ENCODE peak calls at places on chromosomes 3 and 15, in five cellular contexts. S is SK-N-SH, H is fibroblast of pulmonary artery, U is fibroblast of the aortic adventitia, M is brain microvascular endothelial cell. I is an unnamed sample.

GRCh38 chr3:193665370-193665989 is 72.5 kb downstream of the OPA1 start:
- DNase-seq in U (peak), H (peak), S (peak), M (no peak), I (peak)

GRCh38 chr3:46456118-46456517 is 8.6 kb downstream of the LTF start:
- DNase-seq in S (no peak), U (no peak), M (no peak), H (no peak), I (no peak)

GRCh38 chr15:49987198-49987785 is 131.7 kb downstream of the ATP8B4 start:
- DNase-seq in U (peak), S (no peak), M (no peak), H (peak), I (no peak)

GRCh38 chr3:4834403-4834866 is 144.8 kb upstream of the BHLHE40 start:
- DNase-seq in S (no peak), H (no peak), U (no peak), M (no peak), I (peak)

GRCh38 chr15:79475312-79475711 is 43.2 kb downstream of the MINAR1 start:
- DNase-seq in H (peak), M (no peak), U (peak), S (no peak), I (peak)

GRCh38 chr15:60115579-60116415 is 111.7 kb downstream of the FOXB1 start:
- DNase-seq in H (peak), M (no peak), U (peak), S (no peak), I (peak)

GRCh38 chr3:59709702-59710555 is 660.1 kb upstream of the CFAP20DC start:
- DNase-seq in H (no peak), S (no peak), U (no peak), M (no peak), I (no peak)

GRCh38 chr3:177602601-177603136 is 405.4 kb upstream of the TBL1XR1 start:
- DNase-seq in H (no peak), M (no peak), U (no peak), S (no peak), I (peak)

GRCh38 chr3:133478624-133479023 is 78.8 kb downstream of the BFSP2 start:
- DNase-seq in M (no peak), H (no peak), S (no peak), U (no peak), I (no peak)

GRCh38 chr15:72782993-72783562 is 480 bp downstream of the ADPGK start:
- DNase-seq in U (peak), H (peak), S (no peak), M (no peak), I (no peak)

GRCh38 chr3:122100591-122101491 is 45.7 kb downstream of the CD86 start:
- DNase-seq in M (no peak), S (no peak), H (peak), U (peak), I (no peak)

DNA sequence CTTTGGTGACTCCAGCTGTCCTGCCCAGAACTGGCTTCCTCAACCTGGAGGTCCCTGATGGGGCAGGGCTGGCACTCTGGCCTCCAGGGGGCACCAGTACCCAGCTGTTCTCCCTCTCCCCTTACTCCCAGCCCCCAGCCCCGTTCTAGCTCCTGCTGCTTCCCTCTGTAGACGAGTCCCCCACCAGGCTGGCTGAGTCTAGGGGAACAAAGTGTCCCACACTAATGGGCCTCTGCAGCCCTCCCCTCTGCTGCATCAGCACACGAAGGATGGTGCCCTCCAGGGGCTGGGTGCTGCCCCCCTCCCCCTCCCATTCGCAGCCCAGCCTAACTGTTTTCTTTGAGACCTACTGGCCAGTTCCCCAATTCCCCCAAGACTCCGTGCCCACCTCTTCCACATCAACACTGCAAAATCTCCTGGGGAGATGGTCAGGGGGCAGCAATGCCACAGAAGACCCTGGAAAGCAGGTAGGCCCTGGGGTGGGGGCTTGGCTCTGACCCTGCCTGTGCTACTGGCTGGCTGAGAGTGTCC is 4.2 kb downstream of the RHCG start:
- DNase-seq in H (no peak), M (no peak), S (peak), U (no peak), I (no peak)
- TF ChIP-seq CTCF in H (peak), M (peak), S (peak), U (peak), I (peak)

GRCh38 chr15:32677238-32677750 is 35.8 kb downstream of the SCG5 start:
- DNase-seq in U (no peak), M (no peak), S (no peak), H (no peak), I (no peak)
- H3K4me3 ChIP-seq in U (no peak), M (no peak), S (no peak), H (no peak), I (no peak)

DNA sequence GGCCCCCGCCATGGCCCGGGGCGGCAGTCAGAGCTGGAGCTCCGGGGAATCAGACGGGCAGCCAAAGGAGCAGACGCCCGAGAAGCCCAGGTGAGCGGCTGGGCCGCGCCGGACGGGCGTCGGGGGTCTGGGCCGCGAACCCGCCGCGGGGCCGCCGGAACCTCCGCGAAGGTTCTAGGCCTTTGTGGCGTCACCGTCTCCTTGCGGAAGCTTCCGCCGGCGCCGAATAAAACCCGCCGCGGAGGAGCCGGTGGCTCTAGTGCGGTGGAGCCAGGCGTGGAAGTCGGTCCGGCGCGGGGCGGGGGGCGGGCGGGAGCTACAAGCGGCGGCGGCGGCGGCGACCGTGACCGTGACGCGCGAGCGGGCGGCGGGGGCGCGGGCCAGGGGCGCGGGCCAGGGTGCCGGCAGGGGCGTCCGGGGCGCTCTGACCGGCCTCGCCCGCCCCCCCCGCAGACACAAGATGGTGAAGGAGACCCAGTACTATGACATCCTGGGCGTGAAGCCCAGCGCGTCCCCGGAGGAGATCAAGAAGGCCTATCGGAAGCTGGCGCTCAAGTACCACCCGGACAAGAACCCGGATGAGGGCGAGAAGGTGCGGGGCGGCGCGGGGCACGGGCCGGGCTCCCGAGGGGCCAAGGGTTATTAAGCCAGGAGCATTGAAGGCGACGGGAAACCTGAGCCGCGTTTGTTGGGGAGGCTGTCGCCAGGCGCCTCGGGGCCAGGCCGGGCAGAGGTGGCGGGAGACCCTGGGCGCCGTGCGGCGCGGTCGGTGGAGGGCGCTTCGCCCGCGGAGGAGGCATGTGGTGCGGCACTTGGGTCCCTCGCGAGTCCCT is at the start of gene DNAJA4:
- DNase-seq in U (no peak), H (peak), M (no peak), S (peak), I (peak)
- TF ChIP-seq CTCF in U (no peak), H (no peak), M (no peak), S (no peak), I (no peak)

GRCh38 chr15:75204340-75205063 is 2.8 kb downstream of the C15orf39 start:
- DNase-seq in U (peak), M (peak), H (peak), S (peak), I (peak)
- H3K4me3 ChIP-seq in U (peak), M (no peak), H (peak), S (no peak), I (no peak)

GRCh38 chr15:46170326-46170725 is 535.5 kb downstream of the SQOR start:
- DNase-seq in S (no peak), H (no peak), M (no peak), U (no peak), I (no peak)

GRCh38 chr15:46166750-46167149 is 531.9 kb downstream of the SQOR start:
- DNase-seq in M (no peak), U (no peak), S (no peak), H (no peak), I (no peak)
- TF ChIP-seq CTCF in M (no peak), U (peak), S (no peak), H (no peak), I (no peak)

GRCh38 chr3:19798324-19798723 is 135.7 kb downstream of the EFHB start:
- DNase-seq in U (no peak), H (no peak), M (no peak), S (no peak), I (no peak)
- H3K4me3 ChIP-seq in U (no peak), H (no peak), M (no peak), S (no peak), I (no peak)

GRCh38 chr3:143301031-143301430 is 181.5 kb downstream of the CHST2 start:
- DNase-seq in M (no peak), H (no peak), U (no peak), S (no peak), I (no peak)

GRCh38 chr3:143306419-143306818 is 186.8 kb downstream of the CHST2 start:
- DNase-seq in M (no peak), S (no peak), U (no peak), H (no peak), I (no peak)

GRCh38 chr3:143298886-143299535 is 179.4 kb downstream of the CHST2 start:
- DNase-seq in H (no peak), U (no peak), M (no peak), S (no peak), I (no peak)

GRCh38 chr3:143301502-143301901 is 181.9 kb downstream of the CHST2 start:
- DNase-seq in S (no peak), U (no peak), M (no peak), H (no peak), I (no peak)

DNA sequence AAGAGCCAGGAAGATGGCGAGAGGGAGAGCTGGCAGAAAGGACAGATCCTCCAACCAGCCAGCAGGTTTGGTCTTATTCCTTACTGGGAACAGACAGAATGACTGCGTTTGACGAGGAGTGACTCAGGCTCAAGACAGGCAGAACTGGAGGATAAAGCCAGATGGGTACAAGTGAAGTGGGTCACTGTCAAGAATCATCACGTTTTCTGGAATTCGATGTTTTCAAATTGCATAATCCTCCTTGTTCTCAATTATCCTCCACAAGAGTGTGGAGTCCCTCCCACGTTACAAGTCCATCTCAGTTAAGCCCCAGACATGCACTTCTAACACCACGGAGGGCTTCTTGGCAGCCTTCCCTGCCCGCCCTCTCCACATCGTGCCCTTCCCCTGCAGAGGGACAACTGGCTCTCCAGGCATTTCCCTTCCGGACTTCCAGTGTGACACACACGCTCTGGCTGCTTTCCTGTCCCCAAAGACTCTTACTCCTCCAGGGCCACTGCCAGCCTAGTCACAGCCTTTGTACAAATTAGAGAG is 183.1 kb downstream of the CHST2 start:
- DNase-seq in S (no peak), U (peak), M (peak), H (peak), I (peak)
- TF ChIP-seq CTCF in S (no peak), U (peak), M (peak), H (no peak), I (no peak)

GRCh38 chr15:93333826-93334225 is 244.8 kb upstream of the RGMA start:
- DNase-seq in H (no peak), M (no peak), U (no peak), S (no peak), I (no peak)
- H3K4me3 ChIP-seq in H (no peak), M (no peak), U (no peak), S (no peak), I (no peak)

I was measured in astrocyte.